ENCODE peak calls at places on chromosomes 1 and 21, in six cellular contexts. One of them, this sample, is unnamed.

GRCh38 chr21:35102488-35103407 is 53.6 kb upstream of the RUNX1 start:
- DNase-seq in mesenchymal stem cell: peak; percentile 75
- DNase-seq in trophoblast cell: no peak
- DNase-seq in H1: no peak
- DNase-seq in IMR-90: peak; percentile 33
- DNase-seq in H9: no peak
- DNase-seq in this sample: no peak

GRCh38 chr1:29267341-29268070 is 31.2 kb downstream of the PTPRU start:
- DNase-seq in trophoblast cell: no peak
- DNase-seq in mesenchymal stem cell: no peak
- DNase-seq in H9: no peak
- DNase-seq in IMR-90: no peak
- DNase-seq in H1: no peak
- DNase-seq in this sample: no peak

GRCh38 chr1:54823670-54824069 is 22.5 kb upstream of the TTC22 start:
- DNase-seq in H1: no peak
- DNase-seq in H9: no peak
- DNase-seq in trophoblast cell: no peak
- DNase-seq in mesenchymal stem cell: no peak
- DNase-seq in IMR-90: no peak
- DNase-seq in this sample: no peak

GRCh38 chr1:36542024-36542961 is 59.6 kb upstream of the CSF3R start:
- DNase-seq in IMR-90: no peak
- DNase-seq in H9: peak; percentile 17
- DNase-seq in trophoblast cell: no peak
- DNase-seq in mesenchymal stem cell: no peak
- DNase-seq in H1: no peak
- DNase-seq in this sample: no peak

GRCh38 chr1:53949023-53949611 is 3.0 kb downstream of the LRRC42 start:
- DNase-seq in trophoblast cell: no peak
- DNase-seq in IMR-90: peak; percentile 51
- DNase-seq in H9: peak; percentile 54
- DNase-seq in H1: peak; percentile 63
- DNase-seq in mesenchymal stem cell: peak; percentile 55
- DNase-seq in this sample: peak; percentile 39

GRCh38 chr1:228241259-228241658 is 33.4 kb downstream of the OBSCN start:
- DNase-seq in IMR-90: no peak
- DNase-seq in mesenchymal stem cell: no peak
- DNase-seq in H1: no peak
- DNase-seq in trophoblast cell: no peak
- DNase-seq in H9: no peak
- DNase-seq in this sample: no peak

GRCh38 chr1:77473690-77474089 is 191.9 kb downstream of the AK5 start:
- DNase-seq in H1: no peak
- DNase-seq in H9: no peak
- DNase-seq in IMR-90: peak; percentile 93
- DNase-seq in trophoblast cell: no peak
- DNase-seq in mesenchymal stem cell: peak; percentile 82
- DNase-seq in this sample: no peak

GRCh38 chr1:41735587-41736290 is 183.0 kb downstream of the HIVEP3 start:
- DNase-seq in trophoblast cell: no peak
- DNase-seq in H1: no peak
- DNase-seq in IMR-90: no peak
- DNase-seq in H9: no peak
- DNase-seq in mesenchymal stem cell: no peak
- DNase-seq in this sample: peak; percentile 11

GRCh38 chr1:201527879-201528278 is 11.0 kb upstream of the NAV1 start:
- DNase-seq in IMR-90: no peak
- DNase-seq in mesenchymal stem cell: no peak
- DNase-seq in H1: no peak
- DNase-seq in H9: no peak
- DNase-seq in trophoblast cell: no peak
- DNase-seq in this sample: no peak

GRCh38 chr1:54506594-54506993 is 41.4 kb upstream of the ACOT11 start:
- DNase-seq in H1: no peak
- DNase-seq in H9: no peak
- DNase-seq in mesenchymal stem cell: peak; percentile 46
- DNase-seq in IMR-90: peak; percentile 43
- DNase-seq in trophoblast cell: no peak
- DNase-seq in this sample: no peak

GRCh38 chr1:100249155-100249536 is 488 bp downstream of the DBT start:
- DNase-seq in mesenchymal stem cell: peak; percentile 6
- DNase-seq in trophoblast cell: no peak
- DNase-seq in H1: no peak
- DNase-seq in H9: no peak
- DNase-seq in IMR-90: no peak
- DNase-seq in this sample: no peak

GRCh38 chr1:12469493-12469892 is 148.5 kb downstream of the DHRS3 start:
- DNase-seq in trophoblast cell: no peak
- DNase-seq in IMR-90: no peak
- DNase-seq in H1: no peak
- DNase-seq in mesenchymal stem cell: no peak
- DNase-seq in H9: no peak
- DNase-seq in this sample: no peak

GRCh38 chr1:115402753-115403184 is 64.7 kb upstream of the NGF start:
- DNase-seq in H1: no peak
- DNase-seq in IMR-90: no peak
- DNase-seq in mesenchymal stem cell: no peak
- DNase-seq in trophoblast cell: no peak
- DNase-seq in H9: no peak
- DNase-seq in this sample: no peak

GRCh38 chr1:115283681-115284146 is 54.3 kb downstream of the NGF start:
- DNase-seq in mesenchymal stem cell: no peak
- DNase-seq in IMR-90: no peak
- DNase-seq in H1: no peak
- DNase-seq in trophoblast cell: no peak
- DNase-seq in H9: no peak
- DNase-seq in this sample: no peak

GRCh38 chr1:41673806-41674205 is 189.3 kb upstream of the EDN2 start:
- DNase-seq in H9: no peak
- DNase-seq in mesenchymal stem cell: no peak
- DNase-seq in H1: no peak
- DNase-seq in IMR-90: peak; percentile 17
- DNase-seq in trophoblast cell: no peak
- DNase-seq in this sample: no peak

GRCh38 chr21:41232055-41232454 is 64.1 kb downstream of the BACE2 start:
- DNase-seq in trophoblast cell: no peak
- DNase-seq in H9: no peak
- DNase-seq in IMR-90: no peak
- DNase-seq in mesenchymal stem cell: no peak
- DNase-seq in H1: no peak
- DNase-seq in this sample: no peak

GRCh38 chr1:218392717-218393116 is 47.6 kb downstream of the TGFB2 start:
- DNase-seq in trophoblast cell: no peak
- DNase-seq in IMR-90: no peak
- DNase-seq in H1: no peak
- DNase-seq in H9: no peak
- DNase-seq in mesenchymal stem cell: no peak
- DNase-seq in this sample: no peak

GRCh38 chr1:119626841-119627240 is 21.2 kb downstream of the ZNF697 start:
- DNase-seq in H9: no peak
- DNase-seq in H1: no peak
- DNase-seq in IMR-90: peak; percentile 68
- DNase-seq in mesenchymal stem cell: no peak
- DNase-seq in trophoblast cell: no peak
- DNase-seq in this sample: no peak

GRCh38 chr1:59803458-59804038 is 11.2 kb upstream of the HOOK1 start:
- DNase-seq in mesenchymal stem cell: no peak
- DNase-seq in trophoblast cell: no peak
- DNase-seq in H1: no peak
- DNase-seq in IMR-90: no peak
- DNase-seq in H9: no peak
- DNase-seq in this sample: no peak

GRCh38 chr1:38300616-38301015 is 254.0 kb upstream of the POU3F1 start:
- DNase-seq in H9: no peak
- DNase-seq in mesenchymal stem cell: no peak
- DNase-seq in H1: no peak
- DNase-seq in IMR-90: no peak
- DNase-seq in trophoblast cell: no peak
- DNase-seq in this sample: no peak

GRCh38 chr1:201561604-201562003 is 22.7 kb downstream of the NAV1 start:
- DNase-seq in H9: no peak
- DNase-seq in mesenchymal stem cell: no peak
- DNase-seq in IMR-90: no peak
- DNase-seq in H1: no peak
- DNase-seq in trophoblast cell: no peak
- DNase-seq in this sample: no peak

GRCh38 chr1:7470904-7471638 is 300.0 kb upstream of the VAMP3 start:
- DNase-seq in H1: no peak
- DNase-seq in trophoblast cell: peak; percentile 95
- DNase-seq in IMR-90: peak; percentile 99
- DNase-seq in H9: no peak
- DNase-seq in mesenchymal stem cell: peak; percentile 98
- DNase-seq in this sample: no peak

GRCh38 chr1:2198571-2198970 is 4.0 kb upstream of the FAAP20 start:
- DNase-seq in H1: no peak
- DNase-seq in H9: no peak
- DNase-seq in mesenchymal stem cell: no peak
- DNase-seq in trophoblast cell: no peak
- DNase-seq in IMR-90: no peak
- DNase-seq in this sample: no peak

GRCh38 chr1:164560504-164560903 is 1.5 kb downstream of the PBX1 start:
- DNase-seq in IMR-90: no peak
- DNase-seq in H1: no peak
- DNase-seq in trophoblast cell: no peak
- DNase-seq in H9: no peak
- DNase-seq in mesenchymal stem cell: no peak
- DNase-seq in this sample: no peak

GRCh38 chr21:40923914-40924313 is 77.0 kb upstream of the DSCAM start:
- DNase-seq in H1: no peak
- DNase-seq in H9: no peak
- DNase-seq in trophoblast cell: no peak
- DNase-seq in IMR-90: no peak
- DNase-seq in mesenchymal stem cell: no peak
- DNase-seq in this sample: no peak

GRCh38 chr21:38478782-38479181 is 19.5 kb downstream of the ERG start:
- DNase-seq in mesenchymal stem cell: peak; percentile 73
- DNase-seq in H9: no peak
- DNase-seq in IMR-90: peak; percentile 10
- DNase-seq in trophoblast cell: no peak
- DNase-seq in H1: no peak
- DNase-seq in this sample: no peak

GRCh38 chr21:21384977-21385376 is 386.8 kb downstream of the NCAM2 start:
- DNase-seq in H1: no peak
- DNase-seq in IMR-90: no peak
- DNase-seq in H9: no peak
- DNase-seq in trophoblast cell: no peak
- DNase-seq in mesenchymal stem cell: no peak
- DNase-seq in this sample: no peak

GRCh38 chr1:236332092-236332758 is 50.5 kb upstream of the ERO1B start:
- DNase-seq in trophoblast cell: no peak
- DNase-seq in H9: no peak
- DNase-seq in H1: no peak
- DNase-seq in IMR-90: no peak
- DNase-seq in mesenchymal stem cell: no peak
- DNase-seq in this sample: no peak

GRCh38 chr1:12135612-12136011 is 31.2 kb upstream of the TNFRSF1B start:
- DNase-seq in H1: no peak
- DNase-seq in mesenchymal stem cell: no peak
- DNase-seq in IMR-90: no peak
- DNase-seq in H9: no peak
- DNase-seq in trophoblast cell: no peak
- DNase-seq in this sample: no peak

DNA sequence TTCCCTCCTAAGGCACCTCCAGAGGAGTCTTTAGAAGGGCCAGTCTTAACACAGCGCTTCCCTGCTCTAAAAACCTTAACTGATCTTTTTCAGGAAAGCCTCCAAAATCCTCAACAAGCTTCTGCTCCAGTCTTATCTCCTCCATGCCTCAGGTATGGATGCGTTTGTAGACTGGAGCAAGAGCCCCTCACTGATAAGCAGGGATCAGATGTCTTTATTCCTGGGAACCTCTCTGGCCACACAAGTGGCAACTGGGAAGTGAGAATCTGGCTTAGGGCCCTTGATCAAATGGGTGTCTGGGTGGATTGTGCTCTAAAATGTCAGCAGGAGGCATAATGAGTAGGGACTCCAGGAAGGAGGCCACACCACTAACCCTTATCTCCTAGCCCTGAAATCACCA is 1.4 kb downstream of the ZBTB8A start:
- DNase-seq in mesenchymal stem cell: peak; percentile 5
- DNase-seq in trophoblast cell: no peak
- DNase-seq in IMR-90: no peak
- DNase-seq in H1: no peak
- DNase-seq in H9: no peak
- DNase-seq in this sample: no peak
- H3K18ac ChIP-seq in mesenchymal stem cell: no peak overlapping the region
- H3K18ac ChIP-seq in trophoblast cell: no peak overlapping the region
- H3K18ac ChIP-seq in IMR-90: no peak overlapping the region
- H3K18ac ChIP-seq in H1: no peak overlapping the region
- H3K18ac ChIP-seq in H9: no peak overlapping the region
- H3K18ac ChIP-seq in this sample: no peak overlapping the region

DNA sequence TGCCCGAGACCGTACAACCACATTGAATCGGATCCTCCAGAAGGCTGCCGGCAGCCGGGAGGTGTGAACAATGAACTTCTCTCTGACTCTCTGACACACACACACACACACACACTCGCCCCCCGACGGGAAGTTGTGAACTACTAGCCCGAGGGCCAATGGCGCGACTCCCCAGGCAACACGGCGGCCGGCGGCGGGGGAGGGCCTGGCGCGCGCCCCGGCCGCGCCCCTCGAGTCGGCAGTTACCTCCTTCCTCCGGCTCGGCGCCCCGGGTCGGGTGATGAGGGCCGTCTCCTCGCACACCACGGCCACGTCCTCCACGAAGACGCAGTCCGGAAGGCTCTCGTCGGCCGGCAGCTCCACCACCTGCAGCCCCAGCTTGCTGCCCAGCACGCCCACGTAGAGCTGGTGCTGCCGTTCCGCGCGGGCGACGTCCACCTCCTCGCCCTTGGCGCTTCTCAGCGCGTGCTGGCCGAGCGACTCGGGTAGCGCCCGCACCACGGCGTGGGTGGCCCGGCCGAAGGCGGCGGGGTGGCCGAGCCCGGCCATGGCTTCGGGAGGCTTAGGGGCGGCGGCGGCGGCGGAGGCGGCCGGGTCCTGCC is 361 bp downstream of the DDAH1 start:
- DNase-seq in IMR-90: peak; percentile 73
- DNase-seq in H1: peak; percentile 83
- DNase-seq in H9: peak; percentile 72
- DNase-seq in mesenchymal stem cell: peak; percentile 81
- DNase-seq in trophoblast cell: peak; percentile 3
- DNase-seq in this sample: peak; percentile 67
- H4K91ac ChIP-seq in IMR-90: peak overlapping the region; percentile 80
- H4K91ac ChIP-seq in H1: peak overlapping the region; percentile 97
- H4K91ac ChIP-seq in H9: no peak overlapping the region
- H4K91ac ChIP-seq in mesenchymal stem cell: peak overlapping the region; percentile 81
- H4K91ac ChIP-seq in trophoblast cell: peak overlapping the region; percentile 69
- H4K91ac ChIP-seq in this sample: no peak overlapping the region

GRCh38 chr1:24735619-24736375 is 9.4 kb upstream of the CLIC4 start:
- DNase-seq in mesenchymal stem cell: peak; percentile 40
- DNase-seq in H1: no peak
- DNase-seq in trophoblast cell: no peak
- DNase-seq in H9: no peak
- DNase-seq in IMR-90: peak; percentile 52
- DNase-seq in this sample: no peak
- H2AFZ ChIP-seq in mesenchymal stem cell: peak overlapping the region; percentile 91
- H2AFZ ChIP-seq in H1: peak overlapping the region; percentile 80
- H2AFZ ChIP-seq in trophoblast cell: no peak overlapping the region
- H2AFZ ChIP-seq in H9: no peak overlapping the region
- H2AFZ ChIP-seq in IMR-90: peak overlapping the region; percentile 93
- H2AFZ ChIP-seq in this sample: peak overlapping the region; percentile 74

GRCh38 chr1:47992720-47993119 is 4.5 kb downstream of the TRABD2B start:
- DNase-seq in trophoblast cell: no peak
- DNase-seq in H1: no peak
- DNase-seq in H9: peak; percentile 31
- DNase-seq in mesenchymal stem cell: no peak
- DNase-seq in IMR-90: no peak
- DNase-seq in this sample: no peak
- H3K18ac ChIP-seq in trophoblast cell: no peak overlapping the region
- H3K18ac ChIP-seq in H1: peak overlapping the region; percentile 48
- H3K18ac ChIP-seq in H9: no peak overlapping the region
- H3K18ac ChIP-seq in mesenchymal stem cell: no peak overlapping the region
- H3K18ac ChIP-seq in IMR-90: no peak overlapping the region
- H3K18ac ChIP-seq in this sample: no peak overlapping the region

This sample was measured in neuronal stem cell.